ENCODE peak calls at places on chromosomes 4 and X, in six cellular contexts. B is heart left ventricle, G is gastrocnemius medialis, L is psoas muscle, S is lower lobe of right lung, H is GM06990. E is an unnamed sample. For H3K27me3, the result is how much of the 10 kb centered on the place peaks cover.

GRCh38 chr4:48122756-48123155 is 11.3 kb downstream of the TXK start:
- DNase-seq in B (no peak), G (no peak), L (no peak), S (no peak), H (no peak), E (no peak)

GRCh38 chr4:185872747-185873380 is 60.9 kb upstream of the SORBS2 start:
- DNase-seq in B (no peak), G (no peak), L (no peak), S (no peak), H (no peak), E (no peak)

GRCh38 chr4:145587088-145587487 is 32.1 kb upstream of the MMAA start:
- DNase-seq in B (no peak), G (no peak), L (no peak), S (no peak), H (no peak), E (no peak)

GRCh38 chr4:151304755-151305154 is 20.6 kb downstream of the SH3D19 start:
- DNase-seq in B (no peak), G (no peak), L (no peak), S (no peak), H (no peak), E (no peak)

GRCh38 chrX:9416562-9417319 is 48.1 kb upstream of the TBL1X start:
- DNase-seq in B (no peak), G (no peak), L (no peak), S (no peak), H (no peak), E (peak)

GRCh38 chrX:131735127-131735526 is 191.3 kb downstream of the OR13H1 start:
- DNase-seq in B (no peak), G (no peak), L (no peak), S (no peak), H (no peak), E (no peak)

GRCh38 chr4:41619161-41619560 is 81.2 kb downstream of the LIMCH1 start:
- DNase-seq in B (no peak), G (no peak), L (no peak), S (no peak), H (no peak), E (no peak)

GRCh38 chr4:163949976-163950601 is 455.6 kb downstream of the TMA16 start:
- DNase-seq in B (peak), G (no peak), L (no peak), S (peak), H (no peak), E (no peak)

GRCh38 chr4:176784816-176785215 is 7.9 kb downstream of the VEGFC start:
- DNase-seq in B (no peak), G (no peak), L (no peak), S (no peak), H (no peak), E (no peak)

GRCh38 chr4:53905935-53906377 is 158.4 kb downstream of the CHIC2 start:
- DNase-seq in B (no peak), G (peak), L (peak), S (no peak), H (peak), E (no peak)

GRCh38 chr4:127383666-127384065 is 249.1 kb upstream of the INTU start:
- DNase-seq in B (no peak), G (no peak), L (no peak), S (no peak), H (no peak), E (no peak)

GRCh38 chrX:139204903-139205667 is 325.5 kb upstream of the F9 start:
- DNase-seq in B (no peak), G (peak), L (peak), S (peak), H (no peak), E (no peak)

GRCh38 chr4:79987401-79987800 is 85.6 kb downstream of the ANTXR2 start:
- DNase-seq in B (no peak), G (no peak), L (no peak), S (no peak), H (no peak), E (no peak)

GRCh38 chr4:8618961-8619720 is 26.6 kb downstream of the CPZ start:
- DNase-seq in B (peak), G (no peak), L (no peak), S (no peak), H (no peak), E (no peak)

GRCh38 chr4:101865501-101866062 is 75.1 kb downstream of the BANK1 start:
- DNase-seq in B (no peak), G (no peak), L (no peak), S (no peak), H (no peak), E (no peak)

GRCh38 chrX:111338095-111338698 is 67.9 kb upstream of the CAPN6 start:
- DNase-seq in B (no peak), G (no peak), L (no peak), S (no peak), H (no peak), E (no peak)

GRCh38 chr4:73726000-73726399 is 14.4 kb upstream of the CXCL8 start:
- DNase-seq in B (no peak), G (no peak), L (no peak), S (no peak), H (no peak), E (no peak)

GRCh38 chr4:17322514-17322913 is 189.4 kb downstream of the QDPR start:
- DNase-seq in B (no peak), G (no peak), L (no peak), S (no peak), H (no peak), E (no peak)

GRCh38 chrX:77743720-77744119 is 42.3 kb downstream of the ATRX start:
- DNase-seq in B (no peak), G (no peak), L (no peak), S (no peak), H (no peak), E (no peak)

GRCh38 chr4:72451349-72451748 is 117.7 kb downstream of the ADAMTS3 start:
- DNase-seq in B (peak), G (no peak), L (peak), S (no peak), H (no peak), E (peak)

GRCh38 chrX:55640854-55641253 is 17.7 kb downstream of the FOXR2 start:
- DNase-seq in B (no peak), G (no peak), L (no peak), S (no peak), H (no peak), E (no peak)

GRCh38 chr4:44928062-44928380 is 201.7 kb upstream of the GNPDA2 start:
- DNase-seq in B (no peak), G (no peak), L (no peak), S (no peak), H (no peak), E (no peak)

GRCh38 chrX:141467442-141467841 is 117.1 kb downstream of the SPANXA1 start:
- DNase-seq in B (no peak), G (no peak), L (no peak), S (no peak), H (no peak), E (no peak)

GRCh38 chr4:146222313-146222712 is 8.0 kb downstream of the REELD1 start:
- DNase-seq in B (no peak), G (no peak), L (no peak), S (no peak), H (no peak), E (no peak)

GRCh38 chrX:23332101-23332887 is 2.4 kb upstream of the PTCHD1 start:
- DNase-seq in B (peak), G (no peak), L (no peak), S (no peak), H (no peak), E (peak)

GRCh38 chr4:156378053-156378665 is 424.5 kb upstream of the CTSO start:
- DNase-seq in B (no peak), G (no peak), L (no peak), S (no peak), H (no peak), E (no peak)

GRCh38 chr4:52573551-52573950 is 85.5 kb downstream of the USP46 start:
- DNase-seq in B (no peak), G (no peak), L (no peak), S (no peak), H (no peak), E (no peak)

GRCh38 chrX:9829308-9830267 is 43.4 kb downstream of the SHROOM2 start:
- DNase-seq in B (no peak), G (no peak), L (no peak), S (no peak), H (peak), E (no peak)

GRCh38 chr4:8840816-8841455 is 30.7 kb downstream of the HMX1 start:
- DNase-seq in B (peak), G (no peak), L (no peak), S (peak), H (no peak), E (peak)

GRCh38 chrX:112083624-112084326 is 1.2 kb upstream of the TRPC5 start:
- DNase-seq in B (no peak), G (no peak), L (no peak), S (no peak), H (no peak), E (no peak)

GRCh38 chrX:85243761-85244410 is at the start of the genes SATL1 and ZNF711:
- DNase-seq in B (peak), G (no peak), L (peak), S (peak), H (peak), E (peak)

GRCh38 chr4:89196056-89196674 is 84.8 kb downstream of the TIGD2 start:
- DNase-seq in B (no peak), G (no peak), L (no peak), S (no peak), H (no peak), E (no peak)

GRCh38 chrX:149962859-149963757 is 24.8 kb upstream of the EOLA2 start:
- DNase-seq in B (no peak), G (peak), L (peak), S (no peak), H (no peak), E (peak)

GRCh38 chr4:125517831-125518230 is 203.1 kb downstream of the FAT4 start:
- DNase-seq in B (no peak), G (no peak), L (no peak), S (no peak), H (no peak), E (no peak)

GRCh38 chrX:35699642-35700041 is 98.5 kb upstream of the MAGEB16 start:
- DNase-seq in B (no peak), G (no peak), L (no peak), S (no peak), H (no peak), E (no peak)

GRCh38 chr4:121721700-121722099 is 24.9 kb upstream of the ANXA5 start:
- DNase-seq in B (no peak), G (no peak), L (no peak), S (no peak), H (no peak), E (no peak)

GRCh38 chr4:111639876-111640275 is 505.4 kb upstream of the FAM241A start:
- DNase-seq in B (no peak), G (no peak), L (no peak), S (no peak), H (no peak), E (no peak)

GRCh38 chr4:95129708-95130343 is 372.1 kb downstream of the BMPR1B start:
- DNase-seq in B (no peak), G (peak), L (no peak), S (no peak), H (no peak), E (peak)

GRCh38 chr4:153169811-153170210 is 34.4 kb upstream of the TRIM2 start:
- DNase-seq in B (no peak), G (no peak), L (no peak), S (no peak), H (no peak), E (no peak)

GRCh38 chrX:119996069-119996468 is 52.5 kb upstream of the NKAP start:
- DNase-seq in B (no peak), G (no peak), L (no peak), S (no peak), H (no peak), E (no peak)
- H3K27me3 ChIP-seq in B (half or more), G (half or more), L (half or more), S (half or more), H (under half), E (under half)

GRCh38 chr4:27128431-27128830 is 267.8 kb downstream of the STIM2 start:
- DNase-seq in B (no peak), G (no peak), L (no peak), S (no peak), H (no peak), E (no peak)
- TF ChIP-seq CTCF in B (no peak), G (no peak), L (no peak), S (no peak), H (no peak), E (no peak)

DNA sequence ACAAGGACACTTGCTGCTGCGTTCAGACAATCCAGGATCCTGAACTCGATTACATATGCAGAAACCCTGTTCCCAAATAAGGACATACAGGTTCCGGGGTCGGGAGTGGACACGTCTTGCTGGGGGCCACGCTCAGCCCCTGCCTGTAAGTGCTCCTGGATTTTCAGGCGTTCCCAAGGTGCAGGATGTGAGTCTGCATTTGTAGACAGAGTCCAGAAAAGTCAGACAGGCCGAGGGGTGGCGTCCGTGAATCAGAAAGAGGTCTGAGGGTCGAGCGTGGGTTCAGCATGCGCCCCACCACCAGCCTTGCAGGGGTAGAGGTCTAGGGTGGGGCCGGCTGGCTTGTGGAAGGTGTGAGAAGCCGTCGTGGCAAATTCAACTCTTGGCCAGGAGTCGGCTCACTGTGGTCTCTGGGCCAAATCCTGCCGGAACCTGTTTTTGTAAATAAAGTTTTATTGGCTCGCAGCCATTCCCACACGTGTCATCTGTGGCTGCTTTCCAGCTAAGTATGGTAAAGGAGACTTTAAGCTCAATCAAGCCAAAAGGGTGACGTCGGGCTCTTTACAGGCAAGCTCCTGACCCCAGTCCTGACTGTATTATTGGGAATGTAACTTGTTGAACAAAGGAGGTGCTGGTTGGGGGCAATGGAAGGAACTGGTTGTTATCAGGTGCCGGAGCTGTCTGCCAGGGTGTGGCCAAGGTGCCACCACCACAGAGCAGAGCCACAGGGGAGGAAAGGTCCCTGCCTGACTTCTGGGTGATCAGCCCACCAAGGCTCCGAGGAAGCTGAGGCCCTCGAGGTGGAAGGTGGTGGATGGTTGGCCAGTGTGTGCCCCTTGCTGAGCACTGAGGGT is 7.4 kb downstream of the DOK7 start:
- DNase-seq in B (no peak), G (peak), L (peak), S (peak), H (no peak), E (no peak)
- H3K27me3 ChIP-seq in B (under half), G (under half), L (under half), S (under half), H (under half), E (under half)

GRCh38 chrX:129640737-129641136 is 14.0 kb downstream of the APLN start:
- DNase-seq in B (no peak), G (no peak), L (no peak), S (no peak), H (no peak), E (no peak)

GRCh38 chrX:129636175-129636681 is 18.5 kb downstream of the APLN start:
- DNase-seq in B (no peak), G (no peak), L (no peak), S (no peak), H (no peak), E (no peak)

GRCh38 chrX:129634541-129634940 is 20.2 kb downstream of the APLN start:
- DNase-seq in B (no peak), G (no peak), L (no peak), S (no peak), H (no peak), E (no peak)

GRCh38 chrX:129638917-129639316 is 15.8 kb downstream of the APLN start:
- DNase-seq in B (no peak), G (no peak), L (no peak), S (no peak), H (no peak), E (no peak)

DNA sequence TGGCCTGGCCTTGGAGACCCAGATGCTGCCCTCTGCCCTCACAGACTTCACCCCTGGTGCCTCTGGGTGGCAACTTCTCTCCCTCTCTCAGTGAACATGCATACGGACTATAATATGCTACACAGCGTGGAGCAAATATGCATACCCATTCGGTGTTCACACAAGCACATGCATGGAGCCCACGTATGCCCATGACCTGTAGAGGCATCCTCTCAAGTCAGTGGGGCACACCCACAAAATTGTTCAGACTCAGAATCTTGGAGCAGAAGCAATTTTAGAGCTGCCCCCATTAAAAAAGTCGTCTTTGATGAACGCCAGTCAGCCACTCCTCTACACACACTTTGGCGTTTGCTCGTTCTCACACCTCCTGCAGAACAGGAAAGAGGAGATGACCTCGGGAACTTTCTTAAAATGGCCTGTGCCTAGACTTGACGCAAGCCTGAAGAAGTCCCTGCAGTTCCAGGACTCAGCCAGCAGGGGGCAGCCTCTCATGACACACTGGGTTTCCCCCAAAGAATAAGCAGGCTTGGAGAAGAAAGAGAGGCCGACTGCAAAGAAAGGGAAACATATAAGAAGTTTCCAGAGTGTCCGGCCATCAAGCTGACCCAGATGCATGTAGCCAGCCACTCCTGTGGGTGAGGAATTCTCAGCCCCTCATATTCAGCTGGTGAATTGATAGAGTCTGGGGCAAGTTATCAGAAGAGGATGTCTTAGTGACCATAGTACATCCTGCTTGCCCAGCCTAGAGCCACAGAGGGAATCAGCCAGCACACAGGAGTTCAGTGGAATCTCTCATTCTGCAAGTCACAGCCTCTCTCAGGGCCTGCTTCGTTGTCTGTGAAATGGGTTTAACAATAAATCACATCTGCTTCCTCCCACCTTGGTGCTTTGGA is 17.3 kb downstream of the APLN start:
- DNase-seq in B (peak), G (peak), L (peak), S (peak), H (peak), E (peak)
- TF ChIP-seq CTCF in B (peak), G (peak), L (peak), S (peak), H (peak), E (peak)

DNA sequence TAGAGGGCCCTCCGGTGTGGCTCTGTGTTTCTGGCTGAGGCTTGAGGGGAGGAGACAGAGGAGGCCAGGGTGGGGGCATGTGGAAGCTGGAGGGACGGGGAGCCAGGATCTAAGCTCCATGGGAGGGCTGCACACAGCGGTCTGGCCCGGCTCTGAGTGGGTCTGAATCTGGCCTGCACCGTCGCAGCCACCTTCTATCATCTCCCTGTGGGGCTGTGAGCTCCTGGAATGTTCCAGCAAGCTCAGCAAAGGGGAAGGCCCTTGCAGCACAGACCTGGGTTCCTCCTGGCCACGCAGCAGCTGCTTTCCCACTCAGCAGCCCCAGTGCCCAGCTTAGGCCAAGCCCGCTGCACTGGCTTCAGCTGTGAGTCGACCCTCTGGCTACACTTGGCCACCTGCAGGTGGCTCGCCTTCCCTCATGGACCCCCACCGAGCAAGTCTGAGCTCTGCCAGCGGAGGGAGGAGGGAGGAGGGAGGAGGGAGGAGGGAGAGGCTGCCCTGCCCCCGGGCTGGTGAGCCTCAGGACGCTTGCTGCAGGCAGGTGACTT is 5.3 kb downstream of the NKX1-1 start:
- DNase-seq in B (peak), G (no peak), L (no peak), S (peak), H (no peak), E (peak)
- H3K27me3 ChIP-seq in B (half or more), G (half or more), L (half or more), S (half or more), H (under half), E (under half)

GRCh38 chrX:3244955-3245354 is 101.5 kb downstream of the MXRA5 start:
- DNase-seq in B (no peak), G (no peak), L (no peak), S (no peak), H (no peak), E (no peak)
- TF ChIP-seq CTCF in B (peak), G (no peak), L (peak), S (no peak), H (no peak), E (peak)

GRCh38 chrX:129779747-129780146 is at the start of gene SASH3:
- DNase-seq in B (peak), G (peak), L (peak), S (peak), H (peak), E (peak)

GRCh38 chrX:129779086-129779672 is 570 bp upstream of the SASH3 start:
- DNase-seq in B (no peak), G (no peak), L (no peak), S (no peak), H (no peak), E (no peak)

GRCh38 chrX:129773649-129774458 is 5.9 kb upstream of the SASH3 start:
- DNase-seq in B (no peak), G (no peak), L (no peak), S (no peak), H (no peak), E (no peak)

GRCh38 chrX:129780441-129781105 is 824 bp downstream of the SASH3 start:
- DNase-seq in B (no peak), G (no peak), L (no peak), S (no peak), H (no peak), E (no peak)

DNA sequence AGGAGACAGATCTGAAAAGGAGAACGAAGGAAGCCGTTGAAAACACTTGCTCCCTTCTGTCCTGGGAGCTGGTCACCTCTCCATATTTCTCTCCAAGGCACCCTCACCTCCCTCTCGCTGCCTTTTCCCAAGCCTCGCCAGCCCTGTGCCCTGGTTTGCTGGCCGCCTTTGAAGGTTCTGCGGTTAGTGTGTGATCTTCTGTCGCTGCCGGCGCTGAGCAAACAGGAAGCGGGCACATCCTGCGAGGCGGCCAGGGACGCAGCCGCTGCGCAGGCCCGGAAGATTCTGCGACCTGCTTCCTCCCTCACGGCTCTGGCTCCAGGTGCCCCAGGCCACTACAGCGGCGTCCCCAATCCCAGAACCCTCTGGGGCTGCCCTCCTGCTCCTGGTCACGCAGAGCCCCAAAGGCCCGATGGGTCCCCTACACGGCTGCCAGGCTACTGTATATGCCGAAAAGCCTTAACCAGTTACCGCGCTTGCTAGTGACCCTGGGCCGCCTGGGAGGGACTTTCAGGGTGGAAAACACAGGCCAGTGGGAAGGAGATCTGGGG is 2.5 kb upstream of the SASH3 start:
- DNase-seq in B (peak), G (no peak), L (peak), S (peak), H (peak), E (peak)
- H3K27me3 ChIP-seq in B (under half), G (under half), L (under half), S (under half), H (under half), E (under half)